ENCODE peak calls at places on chromosomes 3 and 15, in five cellular contexts. L is DMS79, U is epithelial cell of esophagus, I is NCI-H1105, H is non-pigmented ciliary epithelial cell. Y is an unnamed sample.

GRCh38 chr15:34282384-34282783 is 55.2 kb downstream of the SLC12A6 start:
- DNase-seq in L (no peak), U (no peak), I (no peak), H (no peak), Y (no peak)

GRCh38 chr15:60052796-60053195 is 48.7 kb downstream of the FOXB1 start:
- DNase-seq in L (no peak), U (peak; percentile 87), I (no peak), H (no peak), Y (no peak)

GRCh38 chr3:183224581-183224980 is 28.5 kb upstream of the B3GNT5 start:
- DNase-seq in L (no peak), U (no peak), I (no peak), H (no peak), Y (no peak)

GRCh38 chr15:35705885-35706590 is 160.1 kb upstream of the DPH6 start:
- DNase-seq in L (no peak), U (peak; percentile 33), I (no peak), H (no peak), Y (no peak)

GRCh38 chr15:90327313-90327712 is 24.8 kb upstream of the ZNF774 start:
- DNase-seq in L (no peak), U (no peak), I (no peak), H (no peak), Y (no peak)

GRCh38 chr3:146470424-146470990 is 1.1 kb upstream of the PLSCR2 start:
- DNase-seq in L (no peak), U (no peak), I (no peak), H (no peak), Y (no peak)

GRCh38 chr3:135000465-135000864 is 205.4 kb downstream of the EPHB1 start:
- DNase-seq in L (peak; percentile 39), U (no peak), I (peak; percentile 81), H (no peak), Y (no peak)

GRCh38 chr15:61684749-61685467 is 375.3 kb downstream of the VPS13C start:
- DNase-seq in L (no peak), U (no peak), I (no peak), H (no peak), Y (no peak)

GRCh38 chr3:43638594-43639447 is 17.0 kb upstream of the ANO10 start:
- DNase-seq in L (no peak), U (peak; percentile 65), I (no peak), H (no peak), Y (no peak)

GRCh38 chr15:88493811-88494210 is 26.3 kb downstream of the MRPS11 start:
- DNase-seq in L (no peak), U (no peak), I (no peak), H (no peak), Y (no peak)

GRCh38 chr3:28868897-28869296 is 412.0 kb upstream of the RBMS3 start:
- DNase-seq in L (no peak), U (no peak), I (no peak), H (no peak), Y (no peak)

GRCh38 chr15:70341566-70341965 is 243.8 kb upstream of the TLE3 start:
- DNase-seq in L (no peak), U (no peak), I (no peak), H (no peak), Y (no peak)

GRCh38 chr3:7707192-7707591 is 794.4 kb upstream of the LMCD1 start:
- DNase-seq in L (peak; percentile 11), U (no peak), I (no peak), H (no peak), Y (no peak)